ENCODE peak calls at places on chromosomes 1 and 21, in five cellular contexts. C, D, Z, K and O are unnamed samples.

GRCh38 chr1:36327421-36328087 is 4.1 kb upstream of the EVA1B start:
- DNase-seq in C (peak; percentile 89), D (no peak), Z (no peak), K (no peak), O (no peak)

GRCh38 chr21:46109251-46110221 is 11.6 kb downstream of the COL6A2 start:
- DNase-seq in C (peak; percentile 78), D (peak; percentile 37), Z (peak; percentile 3), K (peak; percentile 9), O (no peak)

GRCh38 chr1:206464456-206464964 is 5.8 kb upstream of the IKBKE start:
- DNase-seq in C (peak; percentile 97), D (no peak), Z (no peak), K (no peak), O (no peak)

GRCh38 chr1:57192256-57192655 is 226.4 kb upstream of the C8B start:
- DNase-seq in C (no peak), D (no peak), Z (no peak), K (no peak), O (no peak)

GRCh38 chr1:18962121-18962721 is 5.7 kb upstream of the IFFO2 start:
- DNase-seq in C (peak; percentile 75), D (no peak), Z (no peak), K (no peak), O (no peak)

GRCh38 chr1:108816049-108816882 is 40.6 kb downstream of the AKNAD1 start:
- DNase-seq in C (peak; percentile 82), D (peak; percentile 81), Z (no peak), K (peak; percentile 45), O (no peak)

GRCh38 chr1:36864182-36865079 is 169.9 kb downstream of the GRIK3 start:
- DNase-seq in C (no peak), D (no peak), Z (no peak), K (no peak), O (no peak)

GRCh38 chr1:208418667-208419066 is 174.5 kb upstream of the PLXNA2 start:
- DNase-seq in C (no peak), D (no peak), Z (no peak), K (no peak), O (no peak)

GRCh38 chr1:16178596-16179497 is 23.0 kb upstream of the EPHA2 start:
- DNase-seq in C (peak; percentile 60), D (no peak), Z (no peak), K (peak; percentile 78), O (no peak)

GRCh38 chr1:231324660-231325059 is 13.0 kb downstream of the EXOC8 start:
- DNase-seq in C (no peak), D (no peak), Z (no peak), K (no peak), O (no peak)

GRCh38 chr1:64701886-64702285 is 43.0 kb upstream of the RAVER2 start:
- DNase-seq in C (no peak), D (no peak), Z (no peak), K (no peak), O (no peak)

GRCh38 chr21:40652436-40652835 is 194.5 kb downstream of the DSCAM start:
- DNase-seq in C (no peak), D (no peak), Z (no peak), K (no peak), O (no peak)

GRCh38 chr1:78950801-78951200 is 55.7 kb downstream of the ADGRL4 start:
- DNase-seq in C (no peak), D (no peak), Z (no peak), K (no peak), O (no peak)

GRCh38 chr1:86394416-86394815 is 1.7 kb downstream of the ODF2L start:
- DNase-seq in C (no peak), D (no peak), Z (no peak), K (no peak), O (no peak)

GRCh38 chr1:218460367-218460766 is 115.2 kb downstream of the TGFB2 start:
- DNase-seq in C (no peak), D (no peak), Z (no peak), K (no peak), O (no peak)

GRCh38 chr1:29121516-29121937 is 2.2 kb downstream of the TMEM200B start:
- DNase-seq in C (no peak), D (no peak), Z (no peak), K (no peak), O (no peak)

GRCh38 chr1:173863224-173864151 is 4.3 kb downstream of the GAS5 start:
- DNase-seq in C (no peak), D (no peak), Z (no peak), K (no peak), O (no peak)

GRCh38 chr1:173864179-173864867 is 3.5 kb downstream of the GAS5 start:
- DNase-seq in C (no peak), D (no peak), Z (no peak), K (no peak), O (no peak)

GRCh38 chr1:173860065-173860464 is 7.7 kb downstream of the GAS5 start:
- DNase-seq in C (no peak), D (no peak), Z (no peak), K (no peak), O (no peak)

GRCh38 chr1:173861731-173862145 is 6.1 kb downstream of the GAS5 start:
- DNase-seq in C (no peak), D (no peak), Z (no peak), K (no peak), O (no peak)

GRCh38 chr1:173862769-173863223 is 5.0 kb downstream of the GAS5 start:
- DNase-seq in C (peak; percentile 89), D (no peak), Z (no peak), K (no peak), O (no peak)
- H3K36me3 ChIP-seq in C (peaks cover 55% of the 10 kb centered on the region), D (peaks cover 91% of the 10 kb centered on the region), Z (peaks cover 25% of the 10 kb centered on the region), K (peaks cover 45% of the 10 kb centered on the region), O (peaks cover 3% of the 10 kb centered on the region)

DNA sequence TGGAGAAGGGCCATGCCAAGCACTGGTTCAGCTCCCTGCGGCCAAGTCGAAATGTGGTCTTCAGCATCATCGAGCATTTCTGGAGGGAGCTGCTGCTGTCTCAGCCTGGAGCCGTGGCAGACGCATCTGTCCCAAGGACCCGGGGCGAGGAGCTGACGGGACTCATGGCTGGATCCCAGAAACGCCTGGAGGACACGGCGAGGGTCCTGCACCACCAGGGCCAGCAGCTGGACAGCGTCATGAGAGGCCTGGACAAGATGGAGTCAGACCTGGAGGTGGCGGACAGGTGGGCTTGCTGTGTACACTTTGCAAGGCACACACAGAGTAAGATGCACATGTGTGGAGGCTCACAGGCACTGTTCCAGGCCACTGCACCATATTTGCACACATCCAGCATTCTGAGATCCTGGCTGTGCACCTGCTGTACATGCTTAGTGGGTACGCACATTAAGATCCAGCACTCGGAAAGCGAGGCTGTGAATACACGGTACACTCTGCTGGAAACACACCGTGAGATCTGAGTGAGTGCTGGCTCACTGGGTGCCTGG is 12.8 kb downstream of the SNAP47 start:
- DNase-seq in C (no peak), D (no peak), Z (no peak), K (no peak), O (no peak)
- H3K4me1 ChIP-seq in C (no peaks in the 10 kb centered on the region), D (no peaks in the 10 kb centered on the region), Z (peaks cover 5% of the 10 kb centered on the region), K (peaks cover 43% of the 10 kb centered on the region), O (peaks cover 5% of the 10 kb centered on the region)

GRCh38 chr1:53203466-53203865 is 6.8 kb downstream of the CPT2 start:
- DNase-seq in C (no peak), D (no peak), Z (no peak), K (no peak), O (no peak)
- H3K36me3 ChIP-seq in C (peaks cover 44% of the 10 kb centered on the region), D (peaks cover 74% of the 10 kb centered on the region), Z (peaks cover 28% of the 10 kb centered on the region), K (peaks cover 44% of the 10 kb centered on the region), O (peaks cover 3% of the 10 kb centered on the region)

GRCh38 chr1:156677616-156678596 is 699 bp upstream of the NES start:
- DNase-seq in C (peak; percentile 98), D (peak; percentile 81), Z (no peak), K (peak; percentile 54), O (peak; percentile 23)
- H3K4me1 ChIP-seq in C (peaks cover 16% of the 10 kb centered on the region), D (peaks cover 48% of the 10 kb centered on the region), Z (peaks cover 10% of the 10 kb centered on the region), K (peaks cover 38% of the 10 kb centered on the region), O (peaks cover 3% of the 10 kb centered on the region)

GRCh38 chr21:37431243-37431642 is 64.7 kb downstream of the DYRK1A start:
- DNase-seq in C (no peak), D (no peak), Z (no peak), K (no peak), O (no peak)

GRCh38 chr21:37425684-37426083 is 59.1 kb downstream of the DYRK1A start:
- DNase-seq in C (no peak), D (no peak), Z (no peak), K (no peak), O (no peak)

GRCh38 chr21:37430184-37430821 is 63.7 kb downstream of the DYRK1A start:
- DNase-seq in C (no peak), D (no peak), Z (no peak), K (no peak), O (no peak)

GRCh38 chr21:37427221-37427620 is 60.6 kb downstream of the DYRK1A start:
- DNase-seq in C (no peak), D (no peak), Z (no peak), K (no peak), O (no peak)

GRCh38 chr21:37429356-37429755 is 62.8 kb downstream of the DYRK1A start:
- DNase-seq in C (no peak), D (no peak), Z (no peak), K (no peak), O (no peak)
- H3K36me3 ChIP-seq in C (peaks cover 8% of the 10 kb centered on the region), D (peaks cover 20% of the 10 kb centered on the region), Z (no peaks in the 10 kb centered on the region), K (no peaks in the 10 kb centered on the region), O (no peaks in the 10 kb centered on the region)

DNA sequence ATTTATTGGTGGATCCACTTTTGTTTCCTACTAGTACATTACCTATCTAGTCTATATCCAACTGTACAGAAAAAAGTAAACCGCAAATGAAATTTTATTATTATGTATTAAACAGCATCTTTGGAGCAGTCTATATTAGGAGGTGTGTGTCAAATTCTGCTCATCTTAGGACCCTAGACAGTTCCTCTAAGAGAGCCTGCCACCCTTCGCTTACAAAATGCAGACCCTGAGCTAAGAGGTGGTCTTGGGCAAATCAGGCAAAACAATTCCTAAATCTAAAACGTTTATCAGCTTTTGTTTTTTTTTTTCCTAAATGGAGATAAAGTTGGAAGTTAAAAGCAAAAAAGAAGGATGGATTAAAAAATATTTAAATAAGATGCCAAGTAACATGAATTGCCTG is 85.3 kb downstream of the PBX1 start:
- DNase-seq in C (no peak), D (no peak), Z (no peak), K (no peak), O (no peak)
- H3K4me1 ChIP-seq in C (peaks cover 5% of the 10 kb centered on the region), D (peaks cover 5% of the 10 kb centered on the region), Z (no peaks in the 10 kb centered on the region), K (peaks cover 88% of the 10 kb centered on the region), O (no peaks in the 10 kb centered on the region)

DNA sequence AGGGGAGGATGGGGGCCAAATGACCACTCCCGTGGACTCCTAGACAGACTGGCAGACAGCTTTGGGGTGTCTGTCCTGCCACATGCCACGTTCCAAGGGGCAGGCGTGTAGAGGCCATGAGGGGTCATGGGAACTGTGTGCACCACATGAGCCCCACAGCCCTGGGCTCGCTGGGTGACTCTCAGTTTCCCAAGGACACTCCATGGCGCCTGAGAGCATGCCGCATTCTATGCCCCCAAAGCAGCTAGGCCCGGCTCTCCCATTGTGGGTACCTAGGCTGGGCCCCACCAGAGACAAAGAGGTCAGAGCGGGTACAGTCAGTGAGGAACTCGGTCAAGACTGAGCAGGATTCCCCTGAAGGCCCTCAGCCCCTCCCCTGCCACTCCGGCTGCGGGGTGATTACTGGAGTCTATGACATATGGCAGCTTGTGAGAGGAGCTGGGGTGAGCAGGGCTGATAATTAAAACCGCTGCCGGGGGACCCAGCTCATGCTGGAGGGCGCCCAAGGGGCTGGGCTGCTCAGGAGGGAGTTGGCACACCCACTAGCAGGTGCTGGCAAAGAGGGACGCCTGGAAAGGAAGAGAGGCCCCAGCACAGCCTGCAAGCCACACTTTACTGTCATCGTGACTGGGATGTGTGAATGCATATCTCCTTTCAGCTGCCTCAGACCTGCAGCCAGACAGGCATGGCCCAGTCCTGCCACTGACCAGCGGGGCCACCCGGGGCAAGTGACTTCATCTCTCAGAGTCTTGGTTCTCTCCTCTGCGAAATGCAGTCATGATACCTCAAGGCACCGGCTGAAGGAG is 8.4 kb downstream of the LRP8 start:
- DNase-seq in C (peak; percentile 86), D (no peak), Z (no peak), K (no peak), O (no peak)
- H3K36me3 ChIP-seq in C (peaks cover 10% of the 10 kb centered on the region), D (peaks cover 47% of the 10 kb centered on the region), Z (no peaks in the 10 kb centered on the region), K (no peaks in the 10 kb centered on the region), O (no peaks in the 10 kb centered on the region)

GRCh38 chr1:164682570-164682969 is 123.6 kb downstream of the PBX1 start:
- DNase-seq in C (no peak), D (no peak), Z (no peak), K (no peak), O (no peak)
- H3K4me1 ChIP-seq in C (no peaks in the 10 kb centered on the region), D (no peaks in the 10 kb centered on the region), Z (no peaks in the 10 kb centered on the region), K (peaks cover 44% of the 10 kb centered on the region), O (no peaks in the 10 kb centered on the region)